ENCODE peak calls at places on chromosome 4, in ten cellular contexts. D is right lobe of liver, V is thoracic aorta, H is OCI-LY7, R is tibial artery, T is SJCRH30, B is K562, S is neural progenitor cell, N is colonic mucosa, O is MM.1S. A is an unnamed sample. For H3K9me3 and H3K36me3, the result is how much of the 10 kb centered on the place peaks cover.

GRCh38 chr4:24105183-24106039 is 215.6 kb upstream of the PPARGC1A start:
- DNase-seq in D (no peak), V (no peak), H (no peak), R (no peak), T (no peak), B (no peak), S (no peak), N (peak), O (no peak), A (no peak)

GRCh38 chr4:159129822-159130550 is 27.1 kb downstream of the RAPGEF2 start:
- DNase-seq in D (no peak), V (no peak), H (no peak), R (no peak), T (no peak), B (no peak), S (no peak), N (no peak), O (no peak), A (no peak)

GRCh38 chr4:158411180-158411721 is 110.4 kb upstream of the RXFP1 start:
- DNase-seq in D (no peak), V (no peak), H (no peak), R (no peak), T (no peak), B (no peak), S (no peak), N (no peak), O (no peak), A (no peak)

GRCh38 chr4:78267790-78268189 is 210.7 kb downstream of the FRAS1 start:
- DNase-seq in D (no peak), V (no peak), H (no peak), R (no peak), T (no peak), B (no peak), S (no peak), N (no peak), O (no peak), A (no peak)

GRCh38 chr4:183876268-183876934 is 28.7 kb upstream of the STOX2 start:
- DNase-seq in D (peak), V (peak), H (no peak), R (peak), T (peak), B (no peak), S (no peak), N (no peak), O (no peak), A (peak)

GRCh38 chr4:88043001-88043400 is 35.6 kb downstream of the PKD2 start:
- DNase-seq in D (no peak), V (no peak), H (no peak), R (no peak), T (peak), B (no peak), S (no peak), N (no peak), O (no peak), A (no peak)

GRCh38 chr4:141027421-141027820 is 105.8 kb downstream of the RNF150 start:
- DNase-seq in D (no peak), V (no peak), H (no peak), R (no peak), T (no peak), B (no peak), S (no peak), N (no peak), O (no peak), A (no peak)

GRCh38 chr4:148248824-148249223 is 193.4 kb downstream of the NR3C2 start:
- DNase-seq in D (no peak), V (no peak), H (no peak), R (no peak), T (no peak), B (no peak), S (no peak), N (no peak), O (no peak), A (no peak)

GRCh38 chr4:130419576-130419975 is 1323.6 kb downstream of the C4orf33 start:
- DNase-seq in D (no peak), V (no peak), H (no peak), R (no peak), T (no peak), B (no peak), S (no peak), N (no peak), O (no peak), A (no peak)

GRCh38 chr4:47442980-47443379 is 20.5 kb downstream of the COMMD8 start:
- DNase-seq in D (no peak), V (no peak), H (peak), R (no peak), T (no peak), B (no peak), S (no peak), N (no peak), O (peak), A (no peak)

GRCh38 chr4:46506876-46507275 is 116.9 kb upstream of the GABRA2 start:
- DNase-seq in D (no peak), V (no peak), H (no peak), R (no peak), T (no peak), B (no peak), S (no peak), N (no peak), O (no peak), A (no peak)

GRCh38 chr4:147842573-147842972 is 110.7 kb downstream of the ARHGAP10 start:
- DNase-seq in D (no peak), V (no peak), H (no peak), R (no peak), T (no peak), B (peak), S (no peak), N (no peak), O (no peak), A (no peak)

GRCh38 chr4:128544277-128544676 is 256.7 kb upstream of the PGRMC2 start:
- DNase-seq in D (no peak), V (no peak), H (no peak), R (no peak), T (no peak), B (no peak), S (no peak), N (no peak), O (no peak), A (no peak)

GRCh38 chr4:60945641-60946040 is 254.5 kb upstream of the ADGRL3 start:
- DNase-seq in D (no peak), V (no peak), H (no peak), R (no peak), T (no peak), B (no peak), S (peak), N (no peak), O (no peak), A (no peak)

GRCh38 chr4:124590480-124590879 is 122.1 kb downstream of the ANKRD50 start:
- DNase-seq in D (no peak), V (no peak), H (no peak), R (no peak), T (no peak), B (no peak), S (no peak), N (no peak), O (peak), A (no peak)

GRCh38 chr4:186693894-186694293 is 29.8 kb downstream of the FAT1 start:
- DNase-seq in D (no peak), V (no peak), H (no peak), R (no peak), T (no peak), B (no peak), S (no peak), N (no peak), O (no peak), A (no peak)

GRCh38 chr4:102350634-102351033 is 5.4 kb upstream of the SLC39A8 start:
- DNase-seq in D (no peak), V (no peak), H (no peak), R (no peak), T (no peak), B (no peak), S (no peak), N (no peak), O (no peak), A (no peak)

GRCh38 chr4:28916585-28916984 is 1803.6 kb upstream of the PCDH7 start:
- DNase-seq in D (no peak), V (no peak), H (no peak), R (no peak), T (no peak), B (no peak), S (no peak), N (no peak), O (no peak), A (no peak)

GRCh38 chr4:133320576-133321170 is 171.6 kb downstream of the PCDH10 start:
- DNase-seq in D (no peak), V (no peak), H (peak), R (no peak), T (peak), B (peak), S (peak), N (no peak), O (peak), A (peak)

GRCh38 chr4:56655627-56656345 is 25.3 kb downstream of the HOPX start:
- DNase-seq in D (no peak), V (no peak), H (no peak), R (no peak), T (no peak), B (no peak), S (peak), N (no peak), O (no peak), A (no peak)

GRCh38 chr4:72997409-72997808 is 72.1 kb downstream of the COX18 start:
- DNase-seq in D (no peak), V (no peak), H (no peak), R (no peak), T (peak), B (no peak), S (no peak), N (no peak), O (no peak), A (no peak)

GRCh38 chr4:8906668-8906970 is 35.0 kb upstream of the HMX1 start:
- DNase-seq in D (peak), V (no peak), H (no peak), R (no peak), T (no peak), B (no peak), S (no peak), N (no peak), O (no peak), A (no peak)

GRCh38 chr4:101153653-101154052 is 193.7 kb downstream of the PPP3CA start:
- DNase-seq in D (no peak), V (no peak), H (peak), R (no peak), T (no peak), B (no peak), S (no peak), N (no peak), O (no peak), A (peak)

GRCh38 chr4:8610858-8611610 is 18.5 kb downstream of the CPZ start:
- DNase-seq in D (no peak), V (no peak), H (no peak), R (no peak), T (no peak), B (no peak), S (no peak), N (no peak), O (no peak), A (no peak)

GRCh38 chr4:130542953-130543352 is 1447.0 kb downstream of the C4orf33 start:
- DNase-seq in D (no peak), V (no peak), H (no peak), R (no peak), T (peak), B (no peak), S (no peak), N (no peak), O (no peak), A (no peak)

GRCh38 chr4:37535872-37536271 is 150.3 kb downstream of the RELL1 start:
- DNase-seq in D (no peak), V (no peak), H (no peak), R (no peak), T (no peak), B (no peak), S (no peak), N (no peak), O (no peak), A (no peak)

GRCh38 chr4:104906274-104906673 is 240.4 kb upstream of the TET2 start:
- DNase-seq in D (no peak), V (no peak), H (no peak), R (no peak), T (peak), B (no peak), S (no peak), N (no peak), O (no peak), A (no peak)

GRCh38 chr4:47525154-47525819 is 40.2 kb downstream of the ATP10D start:
- DNase-seq in D (no peak), V (no peak), H (no peak), R (no peak), T (no peak), B (no peak), S (no peak), N (no peak), O (no peak), A (no peak)

GRCh38 chr4:87078987-87079469 is 141.4 kb downstream of the KLHL8 start:
- DNase-seq in D (no peak), V (peak), H (no peak), R (peak), T (no peak), B (no peak), S (no peak), N (no peak), O (no peak), A (no peak)

GRCh38 chr4:100848865-100849264 is 331.0 kb upstream of the EMCN start:
- DNase-seq in D (no peak), V (no peak), H (peak), R (no peak), T (no peak), B (no peak), S (peak), N (no peak), O (no peak), A (peak)

GRCh38 chr4:80153800-80154546 is 43.3 kb upstream of the PRDM8 start:
- DNase-seq in D (no peak), V (no peak), H (no peak), R (no peak), T (no peak), B (no peak), S (no peak), N (no peak), O (no peak), A (no peak)

GRCh38 chr4:85825937-85826678 is 351.2 kb downstream of the ARHGAP24 start:
- DNase-seq in D (peak), V (no peak), H (no peak), R (no peak), T (peak), B (no peak), S (peak), N (peak), O (peak), A (peak)

GRCh38 chr4:55768291-55768690 is 51.3 kb upstream of the EXOC1L start:
- DNase-seq in D (no peak), V (no peak), H (no peak), R (no peak), T (peak), B (no peak), S (peak), N (no peak), O (no peak), A (no peak)

GRCh38 chr4:93764647-93765246 is 63.8 kb upstream of the ATOH1 start:
- DNase-seq in D (no peak), V (no peak), H (peak), R (no peak), T (peak), B (peak), S (peak), N (peak), O (peak), A (peak)

GRCh38 chr4:156790866-156791265 is 180.7 kb downstream of the PDGFC start:
- DNase-seq in D (no peak), V (no peak), H (no peak), R (no peak), T (peak), B (no peak), S (peak), N (no peak), O (no peak), A (peak)

GRCh38 chr4:73139991-73140390 is 70.5 kb upstream of the COX18 start:
- DNase-seq in D (no peak), V (no peak), H (no peak), R (no peak), T (peak), B (no peak), S (peak), N (no peak), O (no peak), A (no peak)

GRCh38 chr4:40446785-40447184 is 111.7 kb downstream of the CHRNA9 start:
- DNase-seq in D (no peak), V (no peak), H (no peak), R (no peak), T (no peak), B (no peak), S (no peak), N (no peak), O (no peak), A (no peak)

DNA sequence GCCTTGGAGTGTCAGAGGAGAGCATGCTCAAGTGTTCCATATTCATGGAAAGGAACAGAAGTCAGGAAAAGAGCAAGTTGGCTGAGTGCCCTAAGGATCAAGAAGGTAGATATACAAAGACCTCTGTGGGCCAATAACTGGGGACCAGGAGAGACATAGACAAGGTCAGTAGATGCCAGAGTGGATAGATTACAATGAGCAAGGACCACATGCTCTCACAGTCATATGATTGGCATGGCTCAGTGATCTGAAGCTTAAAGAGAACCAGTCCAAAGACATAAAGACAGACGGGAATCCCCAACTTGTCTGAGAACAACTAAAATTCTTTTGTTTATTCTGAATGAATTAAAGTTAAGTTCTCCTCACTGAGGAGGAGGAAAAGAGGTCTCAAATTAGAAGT is 289.7 kb downstream of the HS3ST1 start:
- DNase-seq in D (no peak), V (no peak), H (no peak), R (no peak), T (no peak), B (no peak), S (no peak), N (no peak), O (no peak), A (no peak)
- H3K9me3 ChIP-seq in D (under half), V (under half), H (under half), R (under half), T (under half), B (under half), S (under half), N (under half), O (under half), A (under half)

DNA sequence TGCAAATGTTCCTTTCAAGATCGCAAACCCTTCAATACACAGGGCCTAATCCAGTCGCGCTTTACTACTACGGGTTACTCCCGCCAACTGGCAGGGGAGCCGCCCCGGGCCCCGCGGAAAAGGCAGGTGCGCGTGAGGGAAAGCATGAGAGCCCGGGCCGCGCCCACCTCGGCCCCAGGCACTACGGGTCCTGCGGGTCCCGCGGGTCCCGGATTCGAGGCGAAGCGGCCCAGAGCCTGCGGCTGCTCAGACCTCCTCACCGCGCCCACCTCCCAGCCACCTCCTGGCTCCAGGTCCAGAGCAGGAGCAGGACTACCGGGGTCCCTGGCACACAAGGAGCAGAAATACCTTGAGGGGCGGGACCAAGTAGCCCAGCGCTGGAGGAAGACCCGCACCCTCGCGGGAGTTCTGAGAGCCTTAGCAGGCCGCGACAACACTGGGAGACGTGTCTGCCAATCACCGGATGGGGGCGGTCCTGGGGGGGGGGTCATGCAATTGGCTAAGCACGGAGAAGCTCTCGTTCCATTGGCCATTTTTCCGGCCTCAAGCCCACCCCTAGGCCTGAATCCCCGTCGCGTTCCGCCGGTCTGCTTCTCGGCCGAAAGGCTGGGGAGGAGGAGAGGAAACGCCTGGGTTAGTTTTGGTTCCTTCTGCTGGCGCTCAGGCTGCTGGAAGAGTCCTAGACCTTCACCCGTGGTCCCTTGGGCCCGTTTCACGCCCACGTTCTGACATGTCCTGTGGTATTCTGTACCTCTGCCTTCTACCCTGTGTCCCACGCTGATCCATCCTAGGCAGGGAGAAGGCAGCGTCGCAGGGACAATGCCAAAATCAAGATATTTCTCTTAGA is 29.0 kb downstream of the ERVMER34-1 start:
- DNase-seq in D (peak), V (peak), H (peak), R (peak), T (peak), B (peak), S (peak), N (peak), O (peak), A (no peak)
- H3K36me3 ChIP-seq in D (under half), V (under half), H (under half), R (under half), T (under half), B (under half), S (under half), N (under half), O (under half), A (under half)

GRCh38 chr4:45102716-45103115 is 376.4 kb upstream of the GNPDA2 start:
- DNase-seq in D (no peak), V (no peak), H (no peak), R (no peak), T (peak), B (no peak), S (no peak), N (no peak), O (no peak), A (no peak)
- H3K9me3 ChIP-seq in D (under half), V (under half), H (under half), R (under half), T (under half), B (under half), S (under half), N (under half), O (under half), A (under half)

GRCh38 chr4:118740869-118741268 is 55.7 kb downstream of the METTL14 start:
- DNase-seq in D (no peak), V (no peak), H (peak), R (no peak), T (no peak), B (peak), S (peak), N (no peak), O (peak), A (no peak)
- H3K36me3 ChIP-seq in D (under half), V (under half), H (half or more), R (under half), T (under half), B (half or more), S (under half), N (under half), O (under half), A (under half)

GRCh38 chr4:6760865-6761264 is 21.7 kb upstream of the KIAA0232 start:
- DNase-seq in D (no peak), V (no peak), H (no peak), R (no peak), T (no peak), B (no peak), S (no peak), N (no peak), O (no peak), A (no peak)
- H3K9me3 ChIP-seq in D (under half), V (under half), H (under half), R (under half), T (under half), B (under half), S (under half), N (under half), O (under half), A (under half)

GRCh38 chr4:1337376-1337831 is 9.6 kb upstream of the UVSSA start:
- DNase-seq in D (peak), V (no peak), H (no peak), R (no peak), T (no peak), B (no peak), S (no peak), N (peak), O (no peak), A (no peak)
- H3K36me3 ChIP-seq in D (under half), V (under half), H (half or more), R (half or more), T (half or more), B (half or more), S (under half), N (under half), O (under half), A (half or more)

GRCh38 chr4:149322203-149322602 is 493.4 kb downstream of the IQCM start:
- DNase-seq in D (no peak), V (no peak), H (peak), R (no peak), T (no peak), B (no peak), S (peak), N (no peak), O (no peak), A (no peak)
- H3K9me3 ChIP-seq in D (under half), V (under half), H (under half), R (under half), T (under half), B (under half), S (under half), N (under half), O (under half), A (under half)

DNA sequence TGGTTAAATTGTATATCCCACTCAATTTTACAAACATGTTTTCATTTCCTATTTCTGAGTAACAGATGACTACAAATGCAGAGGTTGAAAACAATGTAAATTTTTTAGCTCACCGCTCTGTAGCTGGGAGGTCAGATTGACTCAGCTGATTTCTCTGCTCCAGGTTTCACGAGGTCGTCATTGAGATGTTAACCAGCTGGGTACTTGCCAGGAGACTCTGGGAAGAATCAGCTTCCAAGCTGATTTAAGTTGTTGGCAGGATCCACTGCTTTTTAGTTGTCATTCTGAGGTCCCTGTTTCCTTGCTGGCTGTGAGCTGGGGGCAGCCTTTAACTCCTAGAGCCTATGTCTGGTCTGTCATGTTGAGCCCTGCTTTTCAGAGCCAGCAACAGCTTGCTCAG is 864.3 kb upstream of the AGA start:
- DNase-seq in D (no peak), V (no peak), H (no peak), R (no peak), T (no peak), B (no peak), S (no peak), N (no peak), O (no peak), A (no peak)
- H3K36me3 ChIP-seq in D (under half), V (under half), H (under half), R (under half), T (under half), B (under half), S (under half), N (under half), O (under half), A (under half)

A was measured in HAP-1.